ENCODE peak calls at places on chromosomes 4 and X, in seven cellular contexts. D is uterus, S is ovary, Q is endothelial cell, H is transverse colon, Z is AG09309, Y is AG04450. B is an unnamed sample.

GRCh38 chrX:71282514-71283408 is 674 bp upstream of the NONO start:
- DNase-seq in S (no peak), Q (peak; percentile 4), Z (no peak), D (no peak), Y (no peak), H (no peak), B (no peak)

GRCh38 chrX:53445977-53446376 is 11.8 kb upstream of the HSD17B10 start:
- DNase-seq in Z (no peak), D (no peak), S (no peak), H (peak; percentile 43), Q (peak; percentile 36), Y (no peak), B (peak; percentile 63)

GRCh38 chrX:101117701-101118100 is 19.7 kb downstream of the CENPI start:
- DNase-seq in S (no peak), Q (no peak), Y (peak; percentile 3), Z (no peak), D (no peak), H (no peak), B (no peak)

GRCh38 chr4:185576918-185577591 is 41.7 kb upstream of the PDLIM3 start:
- DNase-seq in Q (no peak), Y (no peak), S (no peak), H (no peak), Z (no peak), D (no peak), B (no peak)

GRCh38 chr4:171067422-171067821 is 745.8 kb upstream of the GALNTL6 start:
- DNase-seq in D (no peak), Z (no peak), H (no peak), Y (no peak), Q (no peak), S (no peak), B (no peak)

GRCh38 chrX:153592966-153593688 is 5.8 kb downstream of the CCNQ start:
- DNase-seq in Q (no peak), Y (no peak), Z (no peak), S (no peak), H (no peak), D (no peak), B (no peak)

GRCh38 chr4:8542776-8543525 is 37.2 kb upstream of the GPR78 start:
- DNase-seq in Q (no peak), H (no peak), Z (no peak), D (no peak), Y (no peak), S (no peak), B (no peak)

GRCh38 chr4:172656055-172656454 is 512.6 kb upstream of the GALNT7 start:
- DNase-seq in Q (no peak), D (no peak), H (no peak), Z (no peak), S (no peak), Y (no peak), B (no peak)

GRCh38 chr4:145176641-145177432 is 3.6 kb downstream of the OTUD4 start:
- DNase-seq in S (no peak), Y (no peak), D (no peak), Q (no peak), Z (no peak), H (no peak), B (no peak)

GRCh38 chr4:36841583-36842326 is 402.8 kb upstream of the NWD2 start:
- DNase-seq in Y (no peak), S (no peak), Q (no peak), D (no peak), H (no peak), Z (no peak), B (no peak)

GRCh38 chr4:125303821-125304220 is 10.9 kb upstream of the FAT4 start:
- DNase-seq in Z (no peak), Y (no peak), S (no peak), D (no peak), Q (no peak), H (no peak), B (no peak)

GRCh38 chrX:138847930-138848329 is 136.4 kb upstream of the FGF13 start:
- DNase-seq in S (no peak), H (no peak), Q (no peak), Y (no peak), Z (no peak), D (no peak), B (no peak)

GRCh38 chr4:121237069-121237399 is 72.9 kb upstream of the TNIP3 start:
- DNase-seq in H (no peak), Y (no peak), D (no peak), S (no peak), Q (no peak), Z (no peak), B (no peak)

GRCh38 chr4:1338752-1339414 is 8.1 kb upstream of the UVSSA start:
- DNase-seq in S (no peak), Y (no peak), D (no peak), Z (no peak), Q (no peak), H (no peak), B (no peak)

GRCh38 chrX:45992402-45993123 is 552.7 kb downstream of the ZNF674 start:
- DNase-seq in Z (no peak), D (no peak), S (no peak), Q (no peak), Y (no peak), H (no peak), B (no peak)

GRCh38 chrX:150152036-150152435 is 211.1 kb upstream of the MAMLD1 start:
- DNase-seq in D (no peak), Z (no peak), Q (no peak), S (no peak), Y (no peak), H (no peak), B (no peak)

GRCh38 chrX:49171752-49172279 is at the start of gene PLP2:
- DNase-seq in S (peak; percentile 75), H (peak; percentile 79), Z (no peak), Y (no peak), D (peak; percentile 57), Q (no peak), B (peak; percentile 40)

GRCh38 chr4:123444298-123444731 is 47.7 kb downstream of the SPRY1 start:
- DNase-seq in Z (no peak), H (peak; percentile 55), S (peak; percentile 32), Q (peak; percentile 67), D (no peak), Y (no peak), B (peak; percentile 67)

GRCh38 chr4:21512351-21512750 is 436.2 kb downstream of the KCNIP4 start:
- DNase-seq in Q (peak; percentile 19), S (no peak), Y (no peak), D (no peak), H (no peak), Z (peak; percentile 13), B (no peak)

DNA sequence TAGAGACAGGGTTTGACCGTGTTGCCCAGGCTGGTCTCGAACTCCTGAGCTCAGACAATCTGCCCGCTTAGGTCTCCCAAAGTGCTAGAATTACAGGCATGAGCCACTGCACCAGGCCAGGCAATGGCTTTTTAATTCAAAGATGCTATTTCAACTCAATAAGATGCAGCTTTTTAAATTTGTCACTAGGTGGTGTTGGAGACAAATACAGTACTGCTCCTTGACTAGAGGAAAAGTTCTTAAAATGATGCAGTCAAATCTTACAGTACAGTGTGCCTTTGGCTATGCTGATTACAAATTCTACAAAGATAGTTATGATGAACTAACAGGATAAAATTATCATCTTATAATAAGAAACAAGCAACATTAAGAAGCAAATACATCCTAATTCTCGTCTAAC is 441.1 kb downstream of the KCNIP4 start:
- DNase-seq in Q (no peak), S (no peak), D (no peak), Z (peak; percentile 1), Y (no peak), H (no peak), B (no peak)
- TF ChIP-seq CTCF in Q (peak; percentile 63), S (no peak), D (no peak), Z (peak; percentile 35), Y (peak; percentile 6), H (no peak), B (peak; percentile 58)

GRCh38 chrX:11531226-11531625 is 134.5 kb downstream of the ARHGAP6 start:
- DNase-seq in Q (no peak), D (no peak), H (no peak), S (no peak), Y (no peak), Z (no peak), B (no peak)
- TF ChIP-seq CTCF in Q (no peak), D (peak; percentile 22), H (peak; percentile 7), S (peak; percentile 11), Y (peak; percentile 39), Z (peak; percentile 39), B (no peak)

DNA sequence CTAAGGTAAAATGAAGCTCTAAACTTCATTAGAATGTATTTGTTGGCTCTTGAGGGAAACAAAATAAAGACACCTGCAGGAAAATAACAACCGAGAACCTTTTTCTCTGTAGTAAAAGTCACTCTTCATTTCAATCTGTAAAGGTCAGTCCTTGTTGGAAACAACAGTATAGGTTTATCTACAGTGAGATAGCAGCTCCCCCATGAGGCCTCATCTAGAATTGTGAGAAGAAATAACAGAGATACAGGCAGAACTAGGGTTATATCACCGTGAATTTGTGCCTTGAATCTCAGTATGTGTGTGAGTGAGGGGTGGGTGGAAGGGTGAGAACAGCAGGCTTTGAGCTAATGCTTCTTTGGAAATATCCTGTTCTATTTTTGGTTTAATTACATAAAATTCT is 107.8 kb upstream of the FMR1 start:
- DNase-seq in Q (peak; percentile 3), D (no peak), H (no peak), S (no peak), Z (no peak), Y (no peak), B (no peak)
- TF ChIP-seq CTCF in Q (no peak), D (peak; percentile 12), H (peak; percentile 27), S (no peak), Z (no peak), Y (no peak), B (no peak)

GRCh38 chr4:39255266-39255665 is 72.9 kb downstream of the WDR19 start:
- DNase-seq in Q (no peak), Z (peak; percentile 2), S (no peak), H (no peak), Y (no peak), D (no peak), B (no peak)
- TF ChIP-seq CTCF in Q (no peak), Z (peak; percentile 15), S (no peak), H (no peak), Y (no peak), D (no peak), B (no peak)

GRCh38 chr4:77050962-77051361 is 24.8 kb downstream of the CCNI start:
- DNase-seq in D (no peak), Y (no peak), Q (no peak), S (no peak), Z (no peak), H (no peak), B (no peak)

GRCh38 chr4:77044458-77045124 is 31.2 kb downstream of the CCNI start:
- DNase-seq in D (no peak), Q (no peak), Y (no peak), S (no peak), Z (no peak), H (no peak), B (no peak)

GRCh38 chr4:77043507-77044131 is 32.2 kb downstream of the CCNI start:
- DNase-seq in Q (no peak), Y (no peak), H (no peak), S (peak; percentile 38), D (peak; percentile 33), Z (no peak), B (no peak)

GRCh38 chr4:77045490-77045889 is 30.3 kb downstream of the CCNI start:
- DNase-seq in Q (no peak), Y (no peak), D (no peak), H (no peak), S (no peak), Z (no peak), B (no peak)

DNA sequence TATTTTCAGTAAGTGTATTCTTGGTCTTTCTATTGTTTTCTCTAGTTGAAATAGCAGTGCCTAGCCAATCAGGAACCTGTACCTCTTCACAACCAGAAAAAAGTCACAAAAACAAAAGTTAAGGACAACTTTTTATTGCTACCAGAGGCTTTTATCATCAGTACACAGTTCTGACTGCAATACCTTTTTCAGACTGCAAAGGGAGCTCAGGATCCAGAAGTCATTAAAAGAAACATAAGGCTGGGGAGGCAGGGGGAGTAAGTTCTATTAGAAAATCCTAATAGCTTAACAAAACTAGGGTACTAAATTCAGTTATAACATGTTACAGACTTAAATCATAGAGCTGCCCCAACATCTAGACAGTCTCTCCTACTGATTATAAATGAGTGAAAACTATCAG is 28.8 kb downstream of the CCNI start:
- DNase-seq in S (no peak), H (no peak), Y (no peak), Q (no peak), D (no peak), Z (no peak), B (no peak)
- TF ChIP-seq CTCF in S (no peak), H (peak; percentile 19), Y (peak; percentile 43), Q (peak; percentile 30), D (peak; percentile 31), Z (peak; percentile 28), B (peak; percentile 54)

B was measured in glutamatergic neuron.